ENCODE peak calls at places on chromosome 6, in four cellular contexts. D is H54; P is stimulated activated effector memory CD8-positive, alpha-beta T cell treated with anti-CD3 and anti-CD28 coated beads, Interleukin-12 subunit alpha, Interleukin-12 subunit beta, amount 100 ng/mL, for 72 hours; O is hepatic stellate cell. U is an unnamed sample.

GRCh38 chr6:156057869-156058268 is 602.2 kb upstream of the NOX3 start:
- DNase-seq in D (no peak), P (no peak), O (no peak), U (no peak)

GRCh38 chr6:28657756-28658465 is 132.2 kb downstream of the GPX5 start:
- DNase-seq in P (peak; percentile 70), O (peak; percentile 70), D (peak; percentile 30), U (peak; percentile 45)

GRCh38 chr6:1070085-1070521 is 241.8 kb upstream of the FOXQ1 start:
- DNase-seq in D (no peak), P (no peak), O (no peak), U (no peak)

GRCh38 chr6:169453221-169453620 is 199.6 kb upstream of the THBS2 start:
- DNase-seq in O (no peak), P (no peak), D (no peak), U (no peak)

GRCh38 chr6:30234361-30234760 is 21.2 kb upstream of the TRIM26 start:
- DNase-seq in P (no peak), O (no peak), D (no peak), U (no peak)

GRCh38 chr6:157021267-157022021 is 244.3 kb downstream of the ARID1B start:
- DNase-seq in O (peak; percentile 85), D (peak; percentile 42), P (peak; percentile 94), U (peak; percentile 78)

GRCh38 chr6:117206951-117207687 is 58.2 kb upstream of the VGLL2 start:
- DNase-seq in D (no peak), P (no peak), O (no peak), U (no peak)

GRCh38 chr6:39225543-39225942 is 3.7 kb downstream of the KCNK5 start:
- DNase-seq in P (no peak), D (no peak), O (no peak), U (no peak)

GRCh38 chr6:142913511-142914047 is 31.4 kb downstream of the HIVEP2 start:
- DNase-seq in D (no peak), O (no peak), P (peak; percentile 82), U (no peak)

GRCh38 chr6:163999475-164000125 is 585.1 kb downstream of the QKI start:
- DNase-seq in P (no peak), D (no peak), O (no peak), U (no peak)